ENCODE peak calls at places on chromosomes 6 and 20, in nine cellular contexts. One of them, this sample, is unnamed.

GRCh38 chr20:48455606-48456360 is 372.0 kb downstream of the PREX1 start:
- DNase-seq in activated B cell treated with CpG ODN at 0.5 μM for 24 hours: no peak
- DNase-seq in fibroblast of pulmonary artery: no peak
- DNase-seq in osteoblast: no peak
- DNase-seq in left lung: no peak
- DNase-seq in PC-3: no peak
- DNase-seq in endothelial cell: no peak
- DNase-seq in GM12865: no peak
- DNase-seq in GM10248: no peak
- DNase-seq in this sample: peak; percentile 23

GRCh38 chr6:169087436-169088046 is 166.1 kb downstream of the THBS2 start:
- DNase-seq in activated B cell treated with CpG ODN at 0.5 μM for 24 hours: no peak
- DNase-seq in fibroblast of pulmonary artery: peak; percentile 56
- DNase-seq in osteoblast: no peak
- DNase-seq in left lung: no peak
- DNase-seq in PC-3: no peak
- DNase-seq in endothelial cell: no peak
- DNase-seq in GM12865: no peak
- DNase-seq in GM10248: no peak
- DNase-seq in this sample: no peak

GRCh38 chr6:56593801-56594318 is 48.8 kb downstream of the DST start:
- DNase-seq in activated B cell treated with CpG ODN at 0.5 μM for 24 hours: no peak
- DNase-seq in fibroblast of pulmonary artery: peak; percentile 22
- DNase-seq in osteoblast: no peak
- DNase-seq in left lung: no peak
- DNase-seq in PC-3: no peak
- DNase-seq in endothelial cell: no peak
- DNase-seq in GM12865: peak; percentile 92
- DNase-seq in GM10248: peak; percentile 70
- DNase-seq in this sample: no peak

GRCh38 chr6:140812636-140813035 is 1320.1 kb upstream of the GJE1 start:
- DNase-seq in activated B cell treated with CpG ODN at 0.5 μM for 24 hours: no peak
- DNase-seq in fibroblast of pulmonary artery: peak; percentile 67
- DNase-seq in osteoblast: peak; percentile 14
- DNase-seq in left lung: no peak
- DNase-seq in PC-3: no peak
- DNase-seq in endothelial cell: no peak
- DNase-seq in GM12865: no peak
- DNase-seq in GM10248: no peak
- DNase-seq in this sample: no peak

GRCh38 chr6:68575765-68576439 is 59.2 kb upstream of the ADGRB3 start:
- DNase-seq in activated B cell treated with CpG ODN at 0.5 μM for 24 hours: no peak
- DNase-seq in fibroblast of pulmonary artery: peak; percentile 0
- DNase-seq in osteoblast: peak; percentile 3
- DNase-seq in left lung: peak; percentile 61
- DNase-seq in PC-3: peak; percentile 33
- DNase-seq in endothelial cell: peak; percentile 6
- DNase-seq in GM12865: no peak
- DNase-seq in GM10248: no peak
- DNase-seq in this sample: peak; percentile 4

GRCh38 chr20:48189177-48189576 is 403.9 kb upstream of the SULF2 start:
- DNase-seq in activated B cell treated with CpG ODN at 0.5 μM for 24 hours: no peak
- DNase-seq in fibroblast of pulmonary artery: peak; percentile 56
- DNase-seq in osteoblast: no peak
- DNase-seq in left lung: no peak
- DNase-seq in PC-3: peak; percentile 63
- DNase-seq in endothelial cell: no peak
- DNase-seq in GM12865: peak; percentile 25
- DNase-seq in GM10248: peak; percentile 38
- DNase-seq in this sample: no peak

GRCh38 chr20:56715309-56715708 is 86.2 kb downstream of the TFAP2C start:
- DNase-seq in activated B cell treated with CpG ODN at 0.5 μM for 24 hours: no peak
- DNase-seq in fibroblast of pulmonary artery: no peak
- DNase-seq in osteoblast: peak; percentile 42
- DNase-seq in left lung: no peak
- DNase-seq in PC-3: no peak
- DNase-seq in endothelial cell: no peak
- DNase-seq in GM12865: no peak
- DNase-seq in GM10248: no peak
- DNase-seq in this sample: no peak

GRCh38 chr6:36929607-36930006 is 24.9 kb upstream of the PI16 start:
- DNase-seq in activated B cell treated with CpG ODN at 0.5 μM for 24 hours: no peak
- DNase-seq in fibroblast of pulmonary artery: peak; percentile 63
- DNase-seq in osteoblast: peak; percentile 83
- DNase-seq in left lung: no peak
- DNase-seq in PC-3: peak; percentile 49
- DNase-seq in endothelial cell: no peak
- DNase-seq in GM12865: no peak
- DNase-seq in GM10248: no peak
- DNase-seq in this sample: no peak

GRCh38 chr6:108589244-108589730 is 28.6 kb downstream of the FOXO3 start:
- DNase-seq in activated B cell treated with CpG ODN at 0.5 μM for 24 hours: no peak
- DNase-seq in fibroblast of pulmonary artery: peak; percentile 92
- DNase-seq in osteoblast: peak; percentile 76
- DNase-seq in left lung: peak; percentile 84
- DNase-seq in PC-3: peak; percentile 47
- DNase-seq in endothelial cell: peak; percentile 60
- DNase-seq in GM12865: peak; percentile 77
- DNase-seq in GM10248: no peak
- DNase-seq in this sample: peak; percentile 31

GRCh38 chr20:44720617-44720993 is 5.4 kb downstream of the CCN5 start:
- DNase-seq in activated B cell treated with CpG ODN at 0.5 μM for 24 hours: no peak
- DNase-seq in fibroblast of pulmonary artery: peak; percentile 69
- DNase-seq in osteoblast: peak; percentile 96
- DNase-seq in left lung: no peak
- DNase-seq in PC-3: peak; percentile 77
- DNase-seq in endothelial cell: no peak
- DNase-seq in GM12865: no peak
- DNase-seq in GM10248: no peak
- DNase-seq in this sample: no peak

GRCh38 chr6:111871207-111871606 is 2.0 kb downstream of the FYN start:
- DNase-seq in activated B cell treated with CpG ODN at 0.5 μM for 24 hours: no peak
- DNase-seq in fibroblast of pulmonary artery: peak; percentile 19
- DNase-seq in osteoblast: no peak
- DNase-seq in left lung: no peak
- DNase-seq in PC-3: no peak
- DNase-seq in endothelial cell: no peak
- DNase-seq in GM12865: peak; percentile 56
- DNase-seq in GM10248: peak; percentile 21
- DNase-seq in this sample: no peak

GRCh38 chr6:26233608-26234420 is 131.2 kb upstream of the BTN3A2 start:
- DNase-seq in activated B cell treated with CpG ODN at 0.5 μM for 24 hours: peak; percentile 50
- DNase-seq in fibroblast of pulmonary artery: peak; percentile 70
- DNase-seq in osteoblast: peak; percentile 60
- DNase-seq in left lung: peak; percentile 78
- DNase-seq in PC-3: peak; percentile 82
- DNase-seq in endothelial cell: no peak
- DNase-seq in GM12865: peak; percentile 94
- DNase-seq in GM10248: peak; percentile 60
- DNase-seq in this sample: no peak

GRCh38 chr20:63734946-63735858 is 1.3 kb upstream of the LIME1 start:
- DNase-seq in activated B cell treated with CpG ODN at 0.5 μM for 24 hours: no peak
- DNase-seq in fibroblast of pulmonary artery: no peak
- DNase-seq in osteoblast: peak; percentile 88
- DNase-seq in left lung: peak; percentile 73
- DNase-seq in PC-3: no peak
- DNase-seq in endothelial cell: no peak
- DNase-seq in GM12865: no peak
- DNase-seq in GM10248: peak; percentile 3
- DNase-seq in this sample: no peak

GRCh38 chr20:675453-676314 is at the start of gene SCRT2:
- DNase-seq in activated B cell treated with CpG ODN at 0.5 μM for 24 hours: peak; percentile 32
- DNase-seq in fibroblast of pulmonary artery: peak; percentile 71
- DNase-seq in osteoblast: peak; percentile 99
- DNase-seq in left lung: peak; percentile 95
- DNase-seq in PC-3: peak; percentile 83
- DNase-seq in endothelial cell: peak; percentile 91
- DNase-seq in GM12865: peak; percentile 27
- DNase-seq in GM10248: peak; percentile 78
- DNase-seq in this sample: peak; percentile 85

GRCh38 chr6:99434702-99435530 is 9.8 kb upstream of the PNISR start:
- DNase-seq in activated B cell treated with CpG ODN at 0.5 μM for 24 hours: no peak
- DNase-seq in fibroblast of pulmonary artery: peak; percentile 59
- DNase-seq in osteoblast: peak; percentile 14
- DNase-seq in left lung: no peak
- DNase-seq in PC-3: peak; percentile 43
- DNase-seq in endothelial cell: no peak
- DNase-seq in GM12865: peak; percentile 41
- DNase-seq in GM10248: peak; percentile 33
- DNase-seq in this sample: no peak

GRCh38 chr6:42911171-42912021 is 4.5 kb upstream of the PTCRA start:
- DNase-seq in activated B cell treated with CpG ODN at 0.5 μM for 24 hours: no peak
- DNase-seq in fibroblast of pulmonary artery: no peak
- DNase-seq in osteoblast: peak; percentile 78
- DNase-seq in left lung: no peak
- DNase-seq in PC-3: no peak
- DNase-seq in endothelial cell: peak; percentile 55
- DNase-seq in GM12865: no peak
- DNase-seq in GM10248: peak; percentile 15
- DNase-seq in this sample: peak; percentile 31
- TF ChIP-seq CTCF in activated B cell treated with CpG ODN at 0.5 μM for 24 hours: no peak
- TF ChIP-seq CTCF in fibroblast of pulmonary artery: no peak
- TF ChIP-seq CTCF in osteoblast: no peak
- TF ChIP-seq CTCF in left lung: no peak
- TF ChIP-seq CTCF in PC-3: no peak
- TF ChIP-seq CTCF in endothelial cell: no peak
- TF ChIP-seq CTCF in GM12865: no peak
- TF ChIP-seq CTCF in GM10248: no peak
- TF ChIP-seq CTCF in this sample: no peak

DNA sequence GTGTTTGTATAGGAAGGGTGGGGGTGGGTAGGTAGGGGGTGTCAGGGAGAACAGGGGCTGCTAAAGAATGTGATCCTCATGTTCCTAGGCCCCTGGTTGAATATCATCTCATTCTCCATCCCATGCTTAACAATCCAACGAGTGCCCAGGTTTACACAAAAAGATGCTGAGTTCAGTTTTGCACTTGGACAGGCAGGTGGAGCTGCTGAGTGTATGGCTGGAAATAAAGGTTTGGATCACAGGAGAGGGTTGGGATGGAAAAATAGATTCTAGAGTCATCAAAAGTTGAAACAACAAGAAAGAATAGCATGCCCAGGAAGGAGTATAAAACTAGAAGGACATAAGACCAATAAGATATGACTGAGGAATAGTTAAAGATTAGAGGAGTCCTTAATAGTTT is 14.2 kb downstream of the CHD6 start:
- DNase-seq in activated B cell treated with CpG ODN at 0.5 μM for 24 hours: no peak
- DNase-seq in fibroblast of pulmonary artery: no peak
- DNase-seq in osteoblast: no peak
- DNase-seq in left lung: no peak
- DNase-seq in PC-3: no peak
- DNase-seq in endothelial cell: no peak
- DNase-seq in GM12865: no peak
- DNase-seq in GM10248: no peak
- DNase-seq in this sample: no peak
- TF ChIP-seq CTCF in activated B cell treated with CpG ODN at 0.5 μM for 24 hours: no peak
- TF ChIP-seq CTCF in fibroblast of pulmonary artery: peak; percentile 26
- TF ChIP-seq CTCF in osteoblast: peak; percentile 8
- TF ChIP-seq CTCF in left lung: no peak
- TF ChIP-seq CTCF in PC-3: peak; percentile 41
- TF ChIP-seq CTCF in endothelial cell: no peak
- TF ChIP-seq CTCF in GM12865: no peak
- TF ChIP-seq CTCF in GM10248: no peak
- TF ChIP-seq CTCF in this sample: no peak

GRCh38 chr6:84685983-84686584 is 78.3 kb downstream of the TBX18 start:
- DNase-seq in activated B cell treated with CpG ODN at 0.5 μM for 24 hours: no peak
- DNase-seq in fibroblast of pulmonary artery: no peak
- DNase-seq in osteoblast: no peak
- DNase-seq in left lung: no peak
- DNase-seq in PC-3: peak; percentile 74
- DNase-seq in endothelial cell: no peak
- DNase-seq in GM12865: peak; percentile 51
- DNase-seq in GM10248: peak; percentile 22
- DNase-seq in this sample: peak; percentile 3
- TF ChIP-seq CTCF in activated B cell treated with CpG ODN at 0.5 μM for 24 hours: no peak
- TF ChIP-seq CTCF in fibroblast of pulmonary artery: peak; percentile 54
- TF ChIP-seq CTCF in osteoblast: no peak
- TF ChIP-seq CTCF in left lung: peak; percentile 17
- TF ChIP-seq CTCF in PC-3: peak; percentile 84
- TF ChIP-seq CTCF in endothelial cell: peak; percentile 75
- TF ChIP-seq CTCF in GM12865: peak; percentile 56
- TF ChIP-seq CTCF in GM10248: peak; percentile 34
- TF ChIP-seq CTCF in this sample: peak; percentile 62

GRCh38 chr6:50141100-50141499 is 91.4 kb upstream of the DEFB112 start:
- DNase-seq in activated B cell treated with CpG ODN at 0.5 μM for 24 hours: no peak
- DNase-seq in fibroblast of pulmonary artery: no peak
- DNase-seq in osteoblast: no peak
- DNase-seq in left lung: no peak
- DNase-seq in PC-3: no peak
- DNase-seq in endothelial cell: no peak
- DNase-seq in GM12865: no peak
- DNase-seq in GM10248: no peak
- DNase-seq in this sample: no peak

GRCh38 chr6:50143011-50143719 is 93.4 kb upstream of the DEFB112 start:
- DNase-seq in activated B cell treated with CpG ODN at 0.5 μM for 24 hours: no peak
- DNase-seq in fibroblast of pulmonary artery: no peak
- DNase-seq in osteoblast: no peak
- DNase-seq in left lung: no peak
- DNase-seq in PC-3: peak; percentile 27
- DNase-seq in endothelial cell: no peak
- DNase-seq in GM12865: no peak
- DNase-seq in GM10248: no peak
- DNase-seq in this sample: no peak

GRCh38 chr6:50147371-50147770 is 97.6 kb upstream of the DEFB112 start:
- DNase-seq in activated B cell treated with CpG ODN at 0.5 μM for 24 hours: no peak
- DNase-seq in fibroblast of pulmonary artery: no peak
- DNase-seq in osteoblast: no peak
- DNase-seq in left lung: no peak
- DNase-seq in PC-3: peak; percentile 15
- DNase-seq in endothelial cell: no peak
- DNase-seq in GM12865: no peak
- DNase-seq in GM10248: no peak
- DNase-seq in this sample: no peak

GRCh38 chr6:50145125-50145524 is 95.4 kb upstream of the DEFB112 start:
- DNase-seq in activated B cell treated with CpG ODN at 0.5 μM for 24 hours: no peak
- DNase-seq in fibroblast of pulmonary artery: peak; percentile 3
- DNase-seq in osteoblast: no peak
- DNase-seq in left lung: no peak
- DNase-seq in PC-3: peak; percentile 39
- DNase-seq in endothelial cell: no peak
- DNase-seq in GM12865: peak; percentile 2
- DNase-seq in GM10248: no peak
- DNase-seq in this sample: no peak
- TF ChIP-seq CTCF in activated B cell treated with CpG ODN at 0.5 μM for 24 hours: no peak
- TF ChIP-seq CTCF in fibroblast of pulmonary artery: peak; percentile 26
- TF ChIP-seq CTCF in osteoblast: peak; percentile 21
- TF ChIP-seq CTCF in left lung: peak; percentile 18
- TF ChIP-seq CTCF in PC-3: peak; percentile 65
- TF ChIP-seq CTCF in endothelial cell: peak; percentile 90
- TF ChIP-seq CTCF in GM12865: peak; percentile 39
- TF ChIP-seq CTCF in GM10248: peak; percentile 30
- TF ChIP-seq CTCF in this sample: peak; percentile 76

This sample was measured in neural crest cell.